ENCODE peak calls at places on chromosomes 16 and 17, in seven cellular contexts. B is sigmoid colon, Y is A549, W is esophagus squamous epithelium, C is Peyer's patch, P is prostate gland, L is heart left ventricle. Z is an unnamed sample.

GRCh38 chr17:29124135-29124930 is 55.9 kb downstream of the MYO18A start:
- DNase-seq in B (no peak), Y (peak), W (no peak), C (no peak), P (no peak), L (no peak), Z (peak)

GRCh38 chr17:16442141-16442540 is 26.8 kb downstream of the TRPV2 start:
- DNase-seq in B (no peak), Y (no peak), W (no peak), C (no peak), P (no peak), L (no peak), Z (no peak)

GRCh38 chr17:77959926-77960521 is 1.5 kb downstream of the TNRC6C start:
- DNase-seq in B (no peak), Y (no peak), W (no peak), C (no peak), P (no peak), L (no peak), Z (no peak)

GRCh38 chr16:86595983-86596605 is 17.7 kb downstream of the FOXL1 start:
- DNase-seq in B (no peak), Y (no peak), W (no peak), C (no peak), P (no peak), L (no peak), Z (no peak)

GRCh38 chr17:28174352-28175046 is 132.0 kb downstream of the NLK start:
- DNase-seq in B (no peak), Y (no peak), W (no peak), C (no peak), P (no peak), L (no peak), Z (no peak)

GRCh38 chr17:15377608-15378007 is 36.2 kb upstream of the TEKT3 start:
- DNase-seq in B (no peak), Y (no peak), W (no peak), C (no peak), P (no peak), L (no peak), Z (no peak)

GRCh38 chr16:79261461-79261860 is 339.1 kb downstream of the MAF start:
- DNase-seq in B (no peak), Y (peak), W (no peak), C (no peak), P (no peak), L (peak), Z (peak)

GRCh38 chr17:82241183-82241925 is 12.5 kb downstream of the SLC16A3 start:
- DNase-seq in B (peak), Y (peak), W (no peak), C (peak), P (peak), L (peak), Z (peak)

GRCh38 chr16:73058221-73058615 is 10.3 kb upstream of the ZFHX3 start:
- DNase-seq in B (no peak), Y (no peak), W (no peak), C (no peak), P (no peak), L (peak), Z (peak)

GRCh38 chr17:13346081-13346533 is 255.6 kb downstream of the HS3ST3A1 start:
- DNase-seq in B (no peak), Y (no peak), W (no peak), C (no peak), P (no peak), L (no peak), Z (no peak)

GRCh38 chr17:17834974-17835373 is 1.8 kb downstream of the SREBF1 start:
- DNase-seq in B (no peak), Y (no peak), W (no peak), C (no peak), P (no peak), L (no peak), Z (no peak)

GRCh38 chr17:10616502-10617119 is 40.5 kb downstream of the MYH3 start:
- DNase-seq in B (peak), Y (peak), W (no peak), C (peak), P (peak), L (peak), Z (peak)

GRCh38 chr17:7940034-7940433 is 8.0 kb downstream of the CNTROB start:
- DNase-seq in B (no peak), Y (no peak), W (no peak), C (no peak), P (no peak), L (no peak), Z (no peak)
- TF ChIP-seq POLR2A in B (no peak), Y (no peak), W (no peak), C (no peak), P (no peak), L (no peak), Z (no peak)

GRCh38 chr16:77618951-77619350 is 103.4 kb upstream of the NUDT7 start:
- DNase-seq in B (no peak), Y (no peak), W (no peak), C (no peak), P (no peak), L (no peak), Z (no peak)

DNA sequence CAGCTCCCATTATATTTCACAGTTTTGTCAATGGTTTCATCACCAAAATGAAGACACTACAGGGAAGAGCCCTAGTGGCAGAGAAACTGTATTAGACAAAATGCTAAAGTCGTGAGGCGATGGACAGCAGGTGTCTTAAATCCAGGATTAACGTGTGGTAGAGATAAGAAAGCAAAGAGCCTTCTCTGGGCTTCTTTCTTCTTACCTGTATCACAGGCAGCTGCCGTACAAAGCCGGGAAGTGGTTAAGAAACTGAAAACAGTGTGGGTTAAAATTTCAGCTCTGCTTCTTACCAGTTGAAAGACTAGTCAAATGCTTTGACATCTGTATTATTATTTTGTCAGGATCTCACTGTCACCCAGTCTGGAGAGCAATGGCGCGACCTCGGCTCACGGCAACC is 98.2 kb upstream of the NUDT7 start:
- DNase-seq in B (no peak), Y (no peak), W (no peak), C (no peak), P (no peak), L (no peak), Z (no peak)
- H3K4me3 ChIP-seq in B (no peak), Y (no peak), W (no peak), C (no peak), P (no peak), L (no peak), Z (no peak)

DNA sequence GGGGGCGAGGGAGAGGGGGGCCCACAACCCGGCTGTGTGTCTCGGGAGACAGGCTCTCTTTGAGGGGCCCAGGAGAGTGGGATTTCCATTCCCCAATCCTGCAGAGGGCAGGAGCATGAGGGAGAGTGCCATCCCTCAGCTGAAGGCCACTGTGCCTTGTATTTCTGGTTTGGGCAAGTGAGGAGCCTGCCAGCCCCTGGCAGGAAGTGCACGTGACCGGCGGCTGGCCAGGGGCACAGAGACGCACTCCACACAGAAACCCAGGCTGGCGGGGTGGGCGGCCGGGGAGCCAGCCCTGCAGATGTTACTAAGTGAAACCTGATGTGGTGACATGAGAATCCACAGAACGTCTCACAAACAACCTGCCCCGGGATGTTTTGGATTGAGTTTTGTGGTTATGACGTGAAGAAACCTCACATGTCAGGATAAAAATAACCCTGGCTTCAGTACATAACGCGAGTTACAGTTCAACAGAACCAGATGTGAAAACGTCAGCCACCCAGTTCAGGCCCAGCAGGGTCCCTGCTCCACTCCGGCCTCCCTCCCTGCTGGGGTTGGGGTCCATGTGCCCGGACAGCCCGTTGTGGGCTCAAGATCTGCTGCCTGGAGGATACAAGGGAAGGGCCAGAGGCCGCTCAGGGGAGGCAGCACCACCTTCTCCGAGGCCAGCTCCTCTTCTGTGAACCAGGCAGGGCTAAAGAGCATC is 51.7 kb upstream of the MTSS2 start:
- DNase-seq in B (peak), Y (no peak), W (no peak), C (peak), P (peak), L (peak), Z (peak)
- TF ChIP-seq POLR2A in B (no peak), Y (no peak), W (no peak), C (no peak), P (no peak), L (peak), Z (peak)

GRCh38 chr16:66427036-66427446 is at the start of gene BEAN1:
- DNase-seq in B (peak), Y (no peak), W (no peak), C (no peak), P (no peak), L (peak), Z (no peak)
- H3K4me3 ChIP-seq in B (peak), Y (peak), W (peak), C (peak), P (peak), L (peak), Z (no peak)

GRCh38 chr16:30445408-30446202 is at the start of gene SEPHS2:
- DNase-seq in B (peak), Y (peak), W (peak), C (peak), P (peak), L (peak), Z (peak)
- TF ChIP-seq POLR2A in B (peak), Y (peak), W (peak), C (peak), P (peak), L (peak), Z (peak)

GRCh38 chr17:72639711-72640110 is 452.8 kb downstream of the SLC39A11 start:
- DNase-seq in B (no peak), Y (no peak), W (no peak), C (no peak), P (no peak), L (no peak), Z (no peak)

GRCh38 chr17:72643575-72644216 is 448.8 kb downstream of the SLC39A11 start:
- DNase-seq in B (no peak), Y (no peak), W (no peak), C (no peak), P (no peak), L (no peak), Z (no peak)

GRCh38 chr17:72644481-72644880 is 448.0 kb downstream of the SLC39A11 start:
- DNase-seq in B (no peak), Y (no peak), W (no peak), C (no peak), P (no peak), L (no peak), Z (no peak)

GRCh38 chr17:72642720-72643119 is 449.8 kb downstream of the SLC39A11 start:
- DNase-seq in B (no peak), Y (no peak), W (no peak), C (no peak), P (no peak), L (no peak), Z (no peak)

DNA sequence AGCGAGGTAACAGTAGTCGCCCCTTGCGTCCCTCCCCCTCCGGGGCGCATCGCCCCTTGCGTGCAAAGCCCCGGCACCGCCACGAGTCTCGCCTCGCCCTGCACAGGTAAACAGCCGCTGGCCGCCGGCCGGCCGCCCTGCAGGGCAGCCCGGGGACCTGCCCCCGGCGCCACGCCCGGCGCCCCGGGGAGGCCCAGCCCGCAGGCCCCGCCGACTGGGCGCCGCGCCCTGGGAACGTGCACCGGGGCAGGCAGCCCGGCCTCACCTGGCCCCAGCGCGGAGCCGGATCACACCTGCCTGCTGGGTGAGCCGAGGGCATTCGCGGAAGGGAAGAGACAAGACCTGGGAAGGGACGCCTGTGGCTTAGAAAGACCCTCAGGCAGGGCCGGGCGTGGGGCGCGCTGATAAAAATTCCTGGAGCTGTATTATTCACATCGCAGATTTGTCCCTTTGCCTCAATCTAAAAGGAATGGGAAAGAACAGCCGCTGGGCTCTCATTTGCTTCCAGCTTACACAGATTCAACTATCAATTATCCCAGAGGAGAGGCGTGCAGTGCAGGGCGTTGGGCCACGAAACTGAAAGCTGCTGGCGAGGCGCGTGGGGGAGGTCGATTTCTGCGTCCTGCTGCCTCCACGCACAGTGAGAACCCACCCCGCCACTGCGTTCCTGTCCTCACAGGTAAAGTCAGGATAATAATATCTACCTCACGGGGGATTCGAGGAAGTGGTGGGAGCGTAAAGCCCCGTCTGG is 451.9 kb downstream of the SLC39A11 start:
- DNase-seq in B (no peak), Y (no peak), W (no peak), C (no peak), P (peak), L (no peak), Z (no peak)
- H3K4me3 ChIP-seq in B (no peak), Y (no peak), W (peak), C (peak), P (no peak), L (no peak), Z (no peak)

GRCh38 chr17:1067282-1067956 is 70.5 kb downstream of the TIMM22 start:
- DNase-seq in B (no peak), Y (peak), W (no peak), C (no peak), P (no peak), L (peak), Z (no peak)
- TF ChIP-seq POLR2A in B (no peak), Y (no peak), W (no peak), C (no peak), P (no peak), L (no peak), Z (no peak)

GRCh38 chr16:721765-722481 is 977 bp downstream of the ANTKMT start:
- DNase-seq in B (no peak), Y (no peak), W (no peak), C (no peak), P (no peak), L (no peak), Z (no peak)
- H3K4me3 ChIP-seq in B (peak), Y (peak), W (peak), C (peak), P (peak), L (peak), Z (no peak)

DNA sequence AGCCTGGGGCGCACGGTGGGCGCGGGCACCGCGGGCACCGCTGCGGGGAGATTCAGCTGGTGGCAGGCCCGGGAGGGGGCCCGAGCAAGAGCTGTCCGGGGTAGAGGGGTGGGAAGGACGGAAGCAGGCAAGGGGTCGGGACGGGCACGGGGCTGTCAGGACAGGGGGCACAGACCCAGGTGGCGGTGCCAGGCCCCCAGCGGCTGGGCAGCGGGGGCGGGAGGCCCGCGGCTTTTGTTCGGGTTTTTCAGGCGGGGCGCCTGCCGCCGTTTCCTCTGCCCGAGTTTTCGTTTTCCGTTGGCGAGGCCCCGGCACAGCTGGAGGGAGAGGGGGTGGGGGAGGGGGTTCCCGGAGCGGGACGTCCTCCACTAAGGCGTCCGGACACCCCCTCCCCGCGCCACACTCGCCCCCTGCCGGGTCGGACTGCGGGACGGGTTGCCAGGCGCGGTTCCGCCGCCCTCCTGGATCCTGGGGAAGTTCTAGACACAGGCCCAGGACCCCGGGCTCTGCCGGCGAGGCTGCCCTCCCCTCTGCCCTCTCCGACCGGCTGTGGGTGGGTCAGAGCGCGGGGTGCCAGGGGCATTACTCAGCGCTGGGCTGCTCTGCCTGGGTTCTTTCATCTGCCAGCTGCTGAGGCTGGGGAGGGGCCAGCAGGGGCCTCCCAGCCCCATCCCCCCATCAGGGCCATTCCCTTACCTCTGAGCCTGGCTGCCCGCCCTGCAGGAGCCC is 543 bp downstream of the ARHGAP23 start:
- DNase-seq in B (peak), Y (no peak), W (no peak), C (no peak), P (no peak), L (peak), Z (peak)
- TF ChIP-seq POLR2A in B (no peak), Y (no peak), W (no peak), C (no peak), P (peak), L (peak), Z (peak)

GRCh38 chr16:82650804-82651203 is 24.0 kb downstream of the CDH13 start:
- DNase-seq in B (no peak), Y (no peak), W (no peak), C (no peak), P (no peak), L (no peak), Z (no peak)

GRCh38 chr16:82652826-82653225 is 26.1 kb downstream of the CDH13 start:
- DNase-seq in B (no peak), Y (no peak), W (no peak), C (no peak), P (no peak), L (no peak), Z (no peak)

GRCh38 chr16:82649766-82650165 is 23.0 kb downstream of the CDH13 start:
- DNase-seq in B (no peak), Y (no peak), W (no peak), C (no peak), P (no peak), L (no peak), Z (no peak)

GRCh38 chr16:82653550-82654511 is 27.1 kb downstream of the CDH13 start:
- DNase-seq in B (peak), Y (peak), W (no peak), C (peak), P (no peak), L (no peak), Z (no peak)

DNA sequence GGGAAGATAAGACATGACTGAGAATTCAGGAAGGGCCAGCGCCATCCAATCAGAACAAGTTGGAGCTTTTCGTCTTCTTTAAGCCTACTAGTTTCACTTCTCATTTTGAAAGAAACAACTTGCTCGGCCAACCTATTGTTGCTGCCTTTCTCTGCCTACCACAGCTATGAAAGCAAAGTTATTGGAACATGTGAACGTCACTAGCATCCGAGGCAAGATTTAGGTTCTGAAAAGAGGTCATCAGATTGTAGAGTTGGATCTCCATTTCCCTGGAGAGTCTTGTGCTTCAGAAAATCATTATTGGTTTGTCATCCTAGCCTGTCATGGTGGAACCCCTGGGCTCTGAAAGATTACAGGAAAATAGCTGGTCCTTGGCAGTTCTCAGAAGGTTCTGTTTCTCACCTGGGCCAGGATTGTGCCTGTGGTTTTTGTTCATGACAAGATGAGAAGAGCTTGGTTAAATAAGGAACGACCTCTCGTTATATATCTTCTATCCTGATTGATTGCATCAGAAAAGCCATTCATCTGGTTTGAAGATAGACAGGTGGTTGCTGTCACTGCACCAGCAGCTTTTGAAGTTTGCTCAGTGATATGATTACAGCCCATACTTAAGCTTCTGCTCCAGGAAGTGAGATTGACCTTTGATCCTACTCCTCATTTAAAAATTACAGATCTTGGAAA is 25.3 kb downstream of the CDH13 start:
- DNase-seq in B (peak), Y (no peak), W (no peak), C (peak), P (no peak), L (no peak), Z (no peak)
- H3K4me3 ChIP-seq in B (no peak), Y (no peak), W (no peak), C (no peak), P (no peak), L (no peak), Z (no peak)

Z was measured in adrenal gland.